ENCODE peak calls at places on chromosomes 13 and 19, in four cellular contexts. U is fibroblast of the aortic adventitia, S is uterus, C is NCI-H1092. V is an unnamed sample.

GRCh38 chr19:6333439-6333838 is at the start of gene ACER1:
- DNase-seq in U (no peak), S (no peak), C (no peak), V (no peak)

GRCh38 chr13:28753208-28753892 is 34.6 kb upstream of the SLC46A3 start:
- DNase-seq in U (peak), S (no peak), C (no peak), V (peak)

GRCh38 chr19:47497073-47497766 is 13.2 kb upstream of the KPTN start:
- DNase-seq in U (no peak), S (no peak), C (no peak), V (no peak)

GRCh38 chr13:60267498-60268202 is 103.9 kb upstream of the DIAPH3 start:
- DNase-seq in U (no peak), S (no peak), C (peak), V (peak)

GRCh38 chr13:70183041-70183440 is 74.8 kb upstream of the KLHL1 start:
- DNase-seq in U (no peak), S (no peak), C (no peak), V (no peak)

GRCh38 chr19:47110521-47111080 is 3.0 kb downstream of the ZC3H4 start:
- DNase-seq in U (no peak), S (no peak), C (no peak), V (no peak)

GRCh38 chr19:46976845-46977320 is 42.8 kb upstream of the NPAS1 start:
- DNase-seq in U (peak), S (peak), C (no peak), V (peak)

GRCh38 chr13:113597386-113598080 is 13.0 kb downstream of the TFDP1 start:
- DNase-seq in U (no peak), S (no peak), C (no peak), V (no peak)

GRCh38 chr13:29379281-29379680 is 216.2 kb downstream of the SLC7A1 start:
- DNase-seq in U (no peak), S (no peak), C (no peak), V (no peak)

GRCh38 chr19:16773259-16773658 is 53.6 kb downstream of the NWD1 start:
- DNase-seq in U (no peak), S (no peak), C (no peak), V (no peak)

GRCh38 chr19:16899566-16900075 is 10.8 kb downstream of the F2RL3 start:
- DNase-seq in U (peak), S (no peak), C (no peak), V (peak)

GRCh38 chr13:53341144-53341510 is 312.5 kb downstream of the OLFM4 start:
- DNase-seq in U (no peak), S (no peak), C (no peak), V (no peak)

GRCh38 chr19:38229585-38230073 is 5.6 kb upstream of the DPF1 start:
- DNase-seq in U (peak), S (peak), C (peak), V (peak)

GRCh38 chr19:1082165-1082927 is 12.8 kb downstream of the POLR2E start:
- DNase-seq in U (peak), S (no peak), C (no peak), V (peak)

GRCh38 chr19:38684078-38684861 is 36.8 kb downstream of the ACTN4 start:
- DNase-seq in U (peak), S (peak), C (no peak), V (peak)

GRCh38 chr19:48966541-48967345 is 1.6 kb downstream of the FTL start:
- DNase-seq in U (peak), S (no peak), C (no peak), V (no peak)

GRCh38 chr13:114053026-114053425 is 79.2 kb upstream of the C13orf46 start:
- DNase-seq in U (peak), S (no peak), C (no peak), V (peak)

GRCh38 chr13:30561506-30561905 is 56.2 kb upstream of the USPL1 start:
- DNase-seq in U (no peak), S (no peak), C (no peak), V (peak)